ENCODE peak calls at places on chromosomes 3 and 15, in five cellular contexts. S is SIG-M5; L is stimulated activated effector memory CD8-positive, alpha-beta T cell treated with anti-CD3 and anti-CD28 coated beads, Interleukin-12 subunit alpha, Interleukin-12 subunit beta, amount 100 ng/mL, for 72 hours; J is H54; Z is GM12865. M is an unnamed sample.
A peak's percentile ranks its signal among the peaks of the same experiment; 100 is the strongest.

GRCh38 chr3:61853912-61854311 is 292.5 kb downstream of the PTPRG start:
- DNase-seq in S (no peak), L (no peak), J (no peak), Z (no peak), M (no peak)

GRCh38 chr3:20080956-20081554 is 40.8 kb downstream of the KAT2B start:
- DNase-seq in S (no peak), L (peak; percentile 20), J (no peak), Z (peak; percentile 18), M (no peak)

GRCh38 chr3:90015688-90016356 is 908.4 kb downstream of the EPHA3 start:
- DNase-seq in S (no peak), L (no peak), J (no peak), Z (no peak), M (no peak)

GRCh38 chr15:45251888-45252287 is at the start of gene SLC28A2:
- DNase-seq in S (no peak), L (no peak), J (no peak), Z (no peak), M (no peak)

GRCh38 chr3:182216311-182216970 is 504.7 kb downstream of the SOX2 start:
- DNase-seq in S (no peak), L (no peak), J (no peak), Z (no peak), M (no peak)

GRCh38 chr3:168591587-168591986 is 495.9 kb upstream of the GOLIM4 start:
- DNase-seq in S (no peak), L (no peak), J (no peak), Z (no peak), M (no peak)

GRCh38 chr15:31740203-31740602 is 290.1 kb upstream of the CHRNA7 start:
- DNase-seq in S (no peak), L (no peak), J (no peak), Z (no peak), M (no peak)

GRCh38 chr3:133821767-133822638 is 16.4 kb downstream of the SRPRB start:
- DNase-seq in S (no peak), L (no peak), J (peak; percentile 83), Z (no peak), M (no peak)

GRCh38 chr3:45758871-45759270 is 37.5 kb downstream of the SLC6A20 start:
- DNase-seq in S (no peak), L (no peak), J (no peak), Z (no peak), M (no peak)

GRCh38 chr15:60548101-60548500 is 69.2 kb upstream of the ICE2 start:
- DNase-seq in S (no peak), L (no peak), J (no peak), Z (peak; percentile 94), M (peak; percentile 47)

GRCh38 chr15:42800731-42801474 is 64.0 kb upstream of the CDAN1 start:
- DNase-seq in S (no peak), L (no peak), J (no peak), Z (peak; percentile 2), M (no peak)

GRCh38 chr3:38084019-38084968 is 45.3 kb downstream of the DLEC1 start:
- DNase-seq in S (no peak), L (no peak), J (no peak), Z (peak; percentile 49), M (peak; percentile 26)

GRCh38 chr3:194139085-194139976 is 3.4 kb downstream of the HES1 start:
- DNase-seq in S (no peak), L (no peak), J (no peak), Z (no peak), M (no peak)

GRCh38 chr3:15405448-15406050 is 21.8 kb downstream of the METTL6 start:
- DNase-seq in S (no peak), L (no peak), J (no peak), Z (peak; percentile 77), M (peak; percentile 73)

GRCh38 chr3:46671541-46672348 is 21.7 kb downstream of the ALS2CL start:
- DNase-seq in S (no peak), L (no peak), J (no peak), Z (no peak), M (no peak)

GRCh38 chr3:193791041-193792032 is 198.3 kb downstream of the OPA1 start:
- DNase-seq in S (no peak), L (no peak), J (no peak), Z (no peak), M (no peak)

GRCh38 chr3:154799801-154800200 is 280.3 kb upstream of the MME start:
- DNase-seq in S (no peak), L (no peak), J (no peak), Z (no peak), M (no peak)

GRCh38 chr15:69602095-69602494 is 149.5 kb downstream of the RPLP1 start:
- DNase-seq in S (no peak), L (no peak), J (no peak), Z (no peak), M (no peak)

GRCh38 chr15:88648357-88649214 is 9.8 kb downstream of the ISG20 start:
- DNase-seq in S (no peak), L (no peak), J (no peak), Z (peak; percentile 6), M (no peak)

GRCh38 chr15:35654334-35654733 is 108.4 kb upstream of the DPH6 start:
- DNase-seq in S (no peak), L (no peak), J (no peak), Z (no peak), M (no peak)

GRCh38 chr3:182050932-182051331 is 339.2 kb downstream of the SOX2 start:
- DNase-seq in S (no peak), L (no peak), J (no peak), Z (no peak), M (no peak)

GRCh38 chr3:192879346-192880031 is 38.2 kb downstream of the MB21D2 start:
- DNase-seq in S (no peak), L (no peak), J (peak; percentile 85), Z (no peak), M (no peak)

GRCh38 chr3:11944052-11944673 is 60.0 kb upstream of the SYN2 start:
- DNase-seq in S (no peak), L (no peak), J (peak; percentile 30), Z (no peak), M (no peak)

GRCh38 chr15:58761010-58761388 is 10.1 kb upstream of the MINDY2 start:
- DNase-seq in S (no peak), L (no peak), J (no peak), Z (no peak), M (no peak)

GRCh38 chr3:126364130-126364695 is 7.0 kb upstream of the KLF15 start:
- DNase-seq in S (no peak), L (no peak), J (no peak), Z (no peak), M (no peak)

GRCh38 chr15:33021806-33022389 is 172.6 kb downstream of the FMN1 start:
- DNase-seq in S (no peak), L (no peak), J (peak; percentile 50), Z (peak; percentile 30), M (peak; percentile 34)

GRCh38 chr15:78242128-78242527 is 7.8 kb upstream of the ACSBG1 start:
- DNase-seq in S (no peak), L (no peak), J (no peak), Z (peak; percentile 18), M (peak; percentile 3)

GRCh38 chr3:73740041-73740440 is 115.3 kb upstream of the PDZRN3 start:
- DNase-seq in S (no peak), L (no peak), J (no peak), Z (no peak), M (no peak)

GRCh38 chr15:95840004-95840403 is 490.5 kb upstream of the NR2F2 start:
- DNase-seq in S (no peak), L (no peak), J (no peak), Z (no peak), M (no peak)

GRCh38 chr3:143975549-143976152 is 4.0 kb downstream of the DIPK2A start:
- DNase-seq in S (no peak), L (no peak), J (no peak), Z (peak; percentile 72), M (no peak)

GRCh38 chr3:196754215-196754937 is 14.7 kb downstream of the PAK2 start:
- DNase-seq in S (no peak), L (no peak), J (no peak), Z (no peak), M (no peak)

GRCh38 chr15:58336161-58336560 is 95.6 kb upstream of the LIPC start:
- DNase-seq in S (no peak), L (no peak), J (no peak), Z (no peak), M (no peak)

GRCh38 chr3:40232626-40233025 is 76.9 kb upstream of the EIF1B start:
- DNase-seq in S (no peak), L (no peak), J (no peak), Z (no peak), M (no peak)